ENCODE peak calls at places on chromosomes 13 and 19, in five cellular contexts. V, R, J, P and W are unnamed samples.

GRCh38 chr13:76009491-76009890 is 373.4 kb downstream of the LMO7 start:
- DNase-seq in V (peak), R (no peak), J (peak), P (no peak), W (no peak)

GRCh38 chr13:100106005-100106404 is 17.1 kb downstream of the PCCA start:
- DNase-seq in V (no peak), R (no peak), J (no peak), P (no peak), W (no peak)

GRCh38 chr13:43934273-43934672 is 54.6 kb downstream of the LACC1 start:
- DNase-seq in V (no peak), R (no peak), J (peak), P (no peak), W (no peak)

GRCh38 chr13:32385369-32385768 is 42.6 kb downstream of the N4BP2L1 start:
- DNase-seq in V (no peak), R (no peak), J (no peak), P (no peak), W (no peak)

GRCh38 chr19:3330047-3330446 is 36.3 kb upstream of the NFIC start:
- DNase-seq in V (no peak), R (no peak), J (no peak), P (no peak), W (no peak)

GRCh38 chr19:743168-743687 is 7.7 kb upstream of the MISP start:
- DNase-seq in V (peak), R (no peak), J (peak), P (peak), W (no peak)

GRCh38 chr13:93603043-93603442 is 376.4 kb downstream of the GPC6 start:
- DNase-seq in V (peak), R (no peak), J (peak), P (no peak), W (no peak)

GRCh38 chr19:38671654-38672053 is 24.2 kb downstream of the ACTN4 start:
- DNase-seq in V (no peak), R (no peak), J (no peak), P (no peak), W (no peak)

GRCh38 chr19:13574933-13575332 is 68.7 kb upstream of the CACNA1A start:
- DNase-seq in V (no peak), R (no peak), J (peak), P (no peak), W (no peak)

GRCh38 chr13:108306768-108307332 is 37.3 kb downstream of the TNFSF13B start:
- DNase-seq in V (no peak), R (no peak), J (no peak), P (no peak), W (no peak)

GRCh38 chr13:93413972-93414717 is 187.5 kb downstream of the GPC6 start:
- DNase-seq in V (peak), R (no peak), J (peak), P (no peak), W (no peak)

GRCh38 chr19:48713041-48713863 is 6.3 kb downstream of the MAMSTR start:
- DNase-seq in V (no peak), R (no peak), J (peak), P (no peak), W (no peak)

GRCh38 chr19:10111405-10111811 is at the start of gene P2RY11:
- DNase-seq in V (no peak), R (no peak), J (no peak), P (peak), W (peak)

DNA sequence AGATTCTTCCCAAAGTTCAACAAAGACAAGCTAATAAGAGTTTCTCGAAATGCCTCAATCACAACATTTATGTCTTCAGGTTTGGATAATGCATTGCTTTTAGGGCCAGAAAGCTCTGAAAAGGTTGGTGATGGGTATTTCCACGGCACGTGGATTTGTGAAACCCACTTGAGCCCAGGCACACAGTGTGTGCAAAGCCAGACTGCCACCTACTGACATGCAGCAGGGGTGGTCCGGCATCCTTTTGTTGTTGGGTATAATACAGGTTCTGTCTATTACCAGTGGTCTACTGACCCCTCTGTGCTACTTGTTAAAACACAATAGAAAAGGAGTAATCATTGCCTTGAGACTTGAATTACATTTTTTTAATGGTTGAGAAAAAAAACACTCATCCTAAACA is 225.6 kb downstream of the RAP2A start:
- DNase-seq in V (peak), R (no peak), J (peak), P (no peak), W (peak)
- TF ChIP-seq CTCF in V (peak), R (peak), J (peak), P (no peak), W (no peak)

GRCh38 chr19:51016798-51017683 is 2.5 kb downstream of the KLK10 start:
- DNase-seq in V (peak), R (no peak), J (peak), P (peak), W (peak)
- TF ChIP-seq CTCF in V (peak), R (no peak), J (peak), P (peak), W (peak)

DNA sequence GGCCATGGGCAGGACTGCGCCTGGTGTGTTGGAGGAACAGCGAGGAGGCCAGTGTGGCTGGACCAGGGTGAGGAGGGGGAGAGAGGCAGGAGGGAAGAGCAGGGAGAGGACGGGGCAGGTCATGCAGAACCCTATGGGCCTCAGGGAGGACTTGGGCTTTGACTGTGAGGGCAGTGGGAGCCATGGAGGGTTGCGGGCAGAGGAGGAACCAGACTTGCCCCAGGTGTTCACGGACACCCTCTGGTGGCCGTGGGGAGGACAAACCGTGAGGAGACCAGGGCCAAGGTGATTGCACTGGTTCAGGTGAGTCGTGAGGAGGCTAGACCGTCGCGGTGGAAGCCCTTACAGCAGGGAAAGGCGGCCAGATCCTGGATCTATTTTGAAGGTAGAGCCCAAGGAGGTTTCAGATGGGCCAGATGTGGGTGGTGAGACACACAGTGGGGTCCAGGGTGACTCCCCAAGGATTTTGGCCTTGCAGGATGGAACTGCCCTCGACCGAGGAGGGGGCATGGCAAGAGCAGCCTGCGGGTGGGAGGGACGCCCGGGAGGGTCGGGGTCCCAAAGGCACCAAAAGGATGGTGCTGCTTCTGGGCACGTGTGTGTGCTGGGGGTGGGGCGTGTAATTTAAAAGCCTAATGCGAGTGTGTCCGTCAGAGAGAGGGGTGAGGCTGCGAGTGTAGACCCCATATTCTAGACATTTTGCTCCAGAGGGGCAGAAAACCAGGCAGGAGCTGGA is 2.7 kb upstream of the REXO1 start:
- DNase-seq in V (no peak), R (no peak), J (no peak), P (no peak), W (no peak)
- TF ChIP-seq CTCF in V (no peak), R (no peak), J (peak), P (no peak), W (no peak)

DNA sequence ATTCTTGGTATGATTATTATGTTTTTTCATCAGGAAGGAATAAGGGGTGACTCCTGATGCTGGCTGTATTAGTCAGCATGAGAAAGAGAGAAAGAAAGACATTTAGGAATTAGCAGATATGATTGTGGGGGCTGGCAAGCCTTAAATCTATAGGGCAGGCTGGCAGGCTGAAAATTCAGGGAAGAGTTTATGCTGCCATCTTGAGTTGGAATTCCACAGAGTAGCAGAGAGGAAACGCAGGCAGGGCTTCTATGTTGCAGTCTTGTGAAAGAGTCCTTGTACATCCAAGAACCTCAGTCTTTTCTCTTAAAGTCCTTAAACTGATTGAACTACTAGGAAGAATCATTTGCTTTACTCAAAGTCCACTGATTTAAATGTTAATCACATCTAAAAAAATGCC is 262.7 kb upstream of the SLC10A2 start:
- DNase-seq in V (no peak), R (no peak), J (no peak), P (no peak), W (no peak)
- TF ChIP-seq CTCF in V (no peak), R (no peak), J (no peak), P (no peak), W (no peak)

GRCh38 chr19:55173186-55173716 is 6.8 kb upstream of the DNAAF3 start:
- DNase-seq in V (no peak), R (no peak), J (no peak), P (no peak), W (no peak)

GRCh38 chr19:55175117-55175867 is 4.8 kb downstream of the SYT5 start:
- DNase-seq in V (no peak), R (no peak), J (no peak), P (no peak), W (no peak)

GRCh38 chr19:55174425-55175116 is 5.5 kb downstream of the SYT5 start:
- DNase-seq in V (no peak), R (no peak), J (no peak), P (no peak), W (no peak)

GRCh38 chr19:55172741-55173140 is 6.3 kb upstream of the DNAAF3 start:
- DNase-seq in V (peak), R (no peak), J (peak), P (no peak), W (no peak)

GRCh38 chr19:55173717-55174409 is 6.2 kb downstream of the SYT5 start:
- DNase-seq in V (peak), R (no peak), J (peak), P (peak), W (peak)
- TF ChIP-seq CTCF in V (peak), R (no peak), J (no peak), P (no peak), W (no peak)

GRCh38 chr19:19552811-19553210 is 14.7 kb downstream of the CILP2 start:
- DNase-seq in V (peak), R (no peak), J (peak), P (peak), W (peak)
- TF ChIP-seq CTCF in V (peak), R (peak), J (peak), P (peak), W (peak)

GRCh38 chr19:5338661-5339469 is 1.7 kb downstream of the PTPRS start:
- DNase-seq in V (no peak), R (no peak), J (no peak), P (no peak), W (no peak)
- TF ChIP-seq CTCF in V (no peak), R (no peak), J (no peak), P (no peak), W (no peak)

DNA sequence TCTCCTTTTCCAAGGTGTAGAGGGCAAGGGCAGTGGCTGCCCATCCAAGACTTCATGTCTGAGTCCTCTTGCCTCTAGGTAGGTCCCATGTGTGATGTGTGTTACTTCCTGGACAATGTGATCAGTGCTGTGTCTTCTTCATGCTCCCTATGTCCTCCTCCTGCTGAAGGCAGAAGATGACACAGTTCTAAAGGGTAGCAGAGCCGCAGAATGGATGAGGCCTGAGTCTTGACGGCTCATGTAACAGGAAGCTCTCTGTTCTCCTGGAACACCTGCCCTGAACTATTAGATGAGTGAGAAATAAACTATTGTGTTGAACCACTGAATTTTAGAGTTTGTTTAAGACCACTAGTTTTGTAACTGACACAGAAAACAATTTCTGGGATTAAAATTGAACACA is 165.9 kb downstream of the NDFIP2 start:
- DNase-seq in V (no peak), R (no peak), J (no peak), P (no peak), W (no peak)
- TF ChIP-seq CTCF in V (no peak), R (no peak), J (no peak), P (no peak), W (no peak)

DNA sequence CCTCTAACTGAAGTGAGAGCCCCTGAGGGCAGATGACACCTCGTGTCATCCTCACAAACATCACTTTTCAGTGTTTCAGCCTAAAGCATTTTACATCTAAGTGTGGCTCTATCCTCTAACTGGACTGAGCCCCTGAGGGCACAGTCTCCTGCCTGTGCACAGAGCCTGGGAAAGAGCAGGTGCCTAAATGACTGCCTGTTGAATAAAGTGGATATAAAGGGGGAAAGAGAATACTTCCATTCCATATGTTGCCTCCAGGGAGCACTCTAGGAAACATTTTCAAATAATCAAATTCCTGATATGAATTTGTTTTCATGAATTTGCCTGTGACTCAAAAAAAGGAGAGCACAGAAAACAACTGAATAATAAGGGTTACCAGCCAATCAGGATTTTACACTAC is 32.2 kb downstream of the CNMD start:
- DNase-seq in V (no peak), R (no peak), J (no peak), P (no peak), W (no peak)
- TF ChIP-seq CTCF in V (no peak), R (no peak), J (no peak), P (no peak), W (no peak)